ENCODE peak calls at places on chromosomes 7 and 10, in ten cellular contexts. Q is Peyer's patch; L is breast epithelium; E is glutamatergic neuron; A is CD4-positive, alpha-beta T cell; V is bronchial epithelial cell; J is astrocyte of the spinal cord; I is GM20000; S is lower leg skin; X is IMR-90. U is an unnamed sample.

GRCh38 chr7:100022621-100023020 is 7.2 kb downstream of the ZKSCAN1 start:
- DNase-seq in A (no peak), S (peak; percentile 65), E (no peak), X (no peak), V (peak; percentile 57), I (no peak), L (peak; percentile 69), J (no peak), Q (no peak), U (no peak)

GRCh38 chr7:137851361-137851945 is 4.7 kb upstream of the DGKI start:
- DNase-seq in J (no peak), L (no peak), I (no peak), S (no peak), V (peak; percentile 69), Q (no peak), A (no peak), E (no peak), X (peak; percentile 58), U (no peak)

GRCh38 chr7:126668367-126668752 is 584.4 kb downstream of the GRM8 start:
- DNase-seq in J (no peak), L (no peak), I (no peak), S (no peak), E (no peak), X (no peak), Q (no peak), V (no peak), A (no peak), U (no peak)

GRCh38 chr10:48594799-48595198 is 10.1 kb downstream of the ARHGAP22 start:
- DNase-seq in X (no peak), S (no peak), E (no peak), J (no peak), I (no peak), Q (no peak), V (no peak), L (no peak), A (no peak), U (no peak)

GRCh38 chr7:50339990-50340500 is 35.5 kb downstream of the IKZF1 start:
- DNase-seq in A (no peak), X (no peak), E (no peak), J (no peak), L (no peak), V (no peak), I (no peak), Q (no peak), S (no peak), U (no peak)

GRCh38 chr7:46461334-46461777 is 540.3 kb upstream of the IGFBP3 start:
- DNase-seq in Q (no peak), A (no peak), J (no peak), L (no peak), S (no peak), E (no peak), I (no peak), X (peak; percentile 81), V (no peak), U (no peak)

GRCh38 chr7:68256295-68256694 is 1259.7 kb downstream of the TYW1 start:
- DNase-seq in J (no peak), Q (no peak), A (no peak), E (no peak), V (no peak), X (no peak), I (no peak), S (no peak), L (no peak), U (no peak)

GRCh38 chr7:106215868-106216516 is 68.8 kb downstream of the NAMPT start:
- DNase-seq in S (no peak), I (no peak), V (no peak), A (no peak), L (no peak), E (no peak), X (no peak), Q (no peak), J (no peak), U (no peak)

GRCh38 chr7:27138987-27139334 is 4.5 kb downstream of the HOXA5 start:
- DNase-seq in E (no peak), X (no peak), S (no peak), J (no peak), L (peak; percentile 3), Q (no peak), I (no peak), V (no peak), A (no peak), U (no peak)

GRCh38 chr10:70585555-70586243 is 16.8 kb downstream of the PRF1 start:
- DNase-seq in L (no peak), Q (no peak), A (no peak), E (no peak), J (no peak), S (no peak), V (no peak), X (no peak), I (no peak), U (no peak)

GRCh38 chr10:102113956-102114857 is 6.0 kb downstream of the LDB1 start:
- DNase-seq in E (peak; percentile 61), X (no peak), V (no peak), A (no peak), S (no peak), Q (peak; percentile 65), J (no peak), I (no peak), L (no peak), U (no peak)

GRCh38 chr10:127921075-127921750 is 14.3 kb downstream of the PTPRE start:
- DNase-seq in A (no peak), L (no peak), V (no peak), J (no peak), X (no peak), E (no peak), I (no peak), Q (no peak), S (no peak), U (no peak)

GRCh38 chr10:127920319-127921074 is 13.6 kb downstream of the PTPRE start:
- DNase-seq in A (no peak), Q (no peak), S (no peak), I (no peak), E (no peak), L (no peak), X (no peak), J (no peak), V (no peak), U (no peak)

GRCh38 chr10:127921751-127922140 is 14.8 kb downstream of the PTPRE start:
- DNase-seq in V (no peak), X (no peak), E (no peak), J (no peak), L (no peak), S (no peak), I (no peak), Q (no peak), A (no peak), U (no peak)

GRCh38 chr10:127918570-127918969 is 11.7 kb downstream of the PTPRE start:
- DNase-seq in A (no peak), V (no peak), E (no peak), L (no peak), J (no peak), S (no peak), X (no peak), Q (no peak), I (no peak), U (no peak)

GRCh38 chr10:127919418-127920191 is 12.7 kb downstream of the PTPRE start:
- DNase-seq in S (no peak), E (no peak), V (peak; percentile 33), I (no peak), J (peak; percentile 77), X (peak; percentile 37), A (no peak), L (no peak), Q (no peak), U (no peak)
- TF ChIP-seq CTCF in S (no peak), E (no peak), V (peak; percentile 44), I (no peak), J (peak; percentile 36), X (no peak), A (no peak), L (no peak), Q (no peak), U (no peak)

DNA sequence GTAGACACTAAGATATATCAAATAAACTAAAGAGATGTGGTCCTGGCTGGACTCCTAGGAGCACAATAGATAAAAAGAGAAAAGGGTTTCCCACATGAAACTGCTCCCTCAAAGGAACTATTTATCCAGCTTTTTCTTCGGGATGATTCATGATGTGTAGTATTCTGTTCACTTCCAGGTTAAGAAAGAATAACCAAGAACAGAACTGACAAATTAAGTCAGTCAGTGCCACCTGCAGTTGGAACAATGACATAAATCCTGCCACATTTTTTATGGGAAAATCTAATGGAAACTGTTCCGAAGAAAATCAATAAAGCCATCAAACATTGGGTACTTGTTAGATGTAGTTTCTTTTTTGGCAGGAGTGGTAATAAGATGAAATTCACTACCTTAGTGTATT is 87.1 kb downstream of the POLR1F start:
- DNase-seq in J (peak; percentile 58), L (no peak), V (peak; percentile 10), E (no peak), S (no peak), Q (no peak), X (peak; percentile 0), I (no peak), A (no peak), U (no peak)
- TF ChIP-seq CTCF in J (peak; percentile 11), L (no peak), V (no peak), E (no peak), S (no peak), Q (no peak), X (no peak), I (no peak), A (no peak), U (no peak)

GRCh38 chr10:13051126-13051694 is 48.8 kb upstream of the OPTN start:
- DNase-seq in A (no peak), I (no peak), V (no peak), Q (no peak), X (no peak), J (no peak), L (no peak), S (no peak), E (no peak), U (no peak)

GRCh38 chr10:13048762-13049161 is 47.2 kb upstream of the CCDC3 start:
- DNase-seq in L (no peak), I (no peak), X (no peak), A (no peak), S (no peak), E (no peak), J (no peak), Q (no peak), V (no peak), U (no peak)

GRCh38 chr10:13046861-13047528 is 45.5 kb upstream of the CCDC3 start:
- DNase-seq in J (no peak), Q (no peak), I (no peak), V (no peak), S (no peak), E (no peak), X (no peak), L (no peak), A (no peak), U (no peak)

GRCh38 chr10:13047529-13048206 is 46.2 kb upstream of the CCDC3 start:
- DNase-seq in J (no peak), L (no peak), I (no peak), X (no peak), Q (no peak), A (no peak), S (no peak), E (no peak), V (no peak), U (no peak)

GRCh38 chr10:13049774-13050420 is 48.4 kb upstream of the CCDC3 start:
- DNase-seq in I (no peak), J (no peak), V (no peak), X (no peak), E (peak; percentile 17), S (no peak), A (no peak), L (no peak), Q (no peak), U (no peak)
- TF ChIP-seq CTCF in I (no peak), J (no peak), V (no peak), X (no peak), E (no peak), S (no peak), A (no peak), L (no peak), Q (no peak), U (no peak)

GRCh38 chr7:108245523-108246226 is 115.5 kb upstream of the LAMB4 start:
- DNase-seq in Q (no peak), I (no peak), S (no peak), X (no peak), V (no peak), J (no peak), L (no peak), E (no peak), A (no peak), U (no peak)
- TF ChIP-seq CTCF in Q (no peak), I (no peak), S (no peak), X (no peak), V (no peak), J (no peak), L (no peak), E (no peak), A (no peak), U (no peak)

U was measured in mesothelial cell of epicardium.